ENCODE peak calls at places on chromosomes 2 and 18, in seven cellular contexts. D is SK-N-SH, T is HepG2, X is HCT116, F is K562, Y is H1, Q is GM12878. V is an unnamed sample.

GRCh38 chr2:80392446-80392845 is 87.9 kb upstream of the LRRTM1 start:
- DNase-seq in Y (no peak), T (no peak), Q (no peak), D (no peak), X (no peak), F (no peak), V (no peak)

GRCh38 chr2:188333751-188334524 is 42.3 kb downstream of the GULP1 start:
- DNase-seq in Y (no peak), D (no peak), X (no peak), F (no peak), T (no peak), Q (no peak), V (no peak)

GRCh38 chr2:103788875-103789715 is 1027.3 kb downstream of the TMEM182 start:
- DNase-seq in Q (no peak), D (no peak), X (no peak), T (peak; percentile 4), F (no peak), Y (no peak), V (no peak)

GRCh38 chr2:102520801-102521200 is 47.8 kb downstream of the SLC9A4 start:
- DNase-seq in Q (no peak), D (no peak), Y (no peak), X (no peak), T (peak; percentile 35), F (no peak), V (no peak)

GRCh38 chr18:60892855-60893254 is 440.4 kb upstream of the CDH20 start:
- DNase-seq in Q (no peak), X (peak; percentile 41), T (peak; percentile 45), F (no peak), D (no peak), Y (no peak), V (no peak)

GRCh38 chr2:208657468-208657867 is 250.9 kb downstream of the PTH2R start:
- DNase-seq in Y (no peak), X (peak; percentile 23), D (peak; percentile 0), T (no peak), F (no peak), Q (no peak), V (peak; percentile 13)

GRCh38 chr2:154243685-154244084 is 372.0 kb downstream of the GALNT13 start:
- DNase-seq in Q (no peak), F (no peak), T (no peak), D (peak; percentile 3), X (no peak), Y (no peak), V (no peak)

GRCh38 chr18:57737661-57738060 is 65.5 kb downstream of the ATP8B1 start:
- DNase-seq in T (peak; percentile 83), Q (no peak), X (no peak), D (no peak), F (no peak), Y (no peak), V (no peak)

GRCh38 chr2:160269803-160270570 is 69.9 kb upstream of the ITGB6 start:
- DNase-seq in X (peak; percentile 31), D (peak; percentile 76), Y (peak; percentile 85), F (peak; percentile 69), T (peak; percentile 77), Q (peak; percentile 11), V (no peak)

GRCh38 chr2:30705711-30706533 is 101.3 kb downstream of the CAPN13 start:
- DNase-seq in Q (no peak), T (no peak), Y (peak; percentile 30), F (no peak), X (no peak), D (no peak), V (no peak)

GRCh38 chr2:20419007-20419576 is 27.8 kb upstream of the RHOB start:
- DNase-seq in T (peak; percentile 65), D (no peak), X (no peak), Q (no peak), Y (no peak), F (no peak), V (no peak)

GRCh38 chr18:11392292-11392691 is 217.1 kb upstream of the SLC35G4 start:
- DNase-seq in Q (no peak), D (no peak), X (peak; percentile 43), F (peak; percentile 45), Y (peak; percentile 53), T (no peak), V (no peak)

GRCh38 chr18:76564117-76564516 is 69.1 kb upstream of the ZNF516 start:
- DNase-seq in T (no peak), X (peak; percentile 62), D (no peak), F (no peak), Q (no peak), Y (peak; percentile 4), V (no peak)

GRCh38 chr2:39546937-39547336 is 109.9 kb upstream of the MAP4K3 start:
- DNase-seq in F (no peak), D (no peak), Q (no peak), Y (no peak), T (peak; percentile 70), X (no peak), V (no peak)

GRCh38 chr18:23143059-23143831 is 8.0 kb downstream of the CABLES1 start:
- DNase-seq in T (no peak), X (peak; percentile 54), Q (no peak), F (no peak), Y (no peak), D (no peak), V (no peak)

GRCh38 chr2:425947-426346 is 138.1 kb upstream of the ALKAL2 start:
- DNase-seq in F (no peak), D (no peak), Q (no peak), Y (no peak), T (no peak), X (no peak), V (no peak)

DNA sequence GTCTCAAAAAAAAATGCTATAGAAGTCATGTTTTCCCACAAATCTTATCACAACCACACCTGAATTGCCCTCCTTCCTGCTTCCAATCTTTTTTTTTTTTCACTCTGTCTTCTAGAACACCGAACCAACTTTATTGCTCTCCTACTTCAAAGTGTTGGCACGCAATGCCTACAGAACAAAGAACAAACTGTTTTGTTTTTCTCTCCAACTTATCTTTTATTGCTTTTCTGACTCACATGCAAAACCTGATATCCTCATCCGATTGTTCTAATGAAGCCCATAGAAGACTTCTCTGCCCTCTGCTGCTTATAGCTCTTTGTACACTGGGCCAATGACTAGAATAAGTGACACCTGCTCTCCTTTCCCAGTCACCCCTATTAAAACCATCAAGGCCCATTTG is 602.8 kb downstream of the EPHA4 start:
- DNase-seq in T (no peak), Y (no peak), F (no peak), Q (no peak), D (no peak), X (no peak), V (no peak)
- TF ChIP-seq JUND in T (no peak), Y (no peak), F (no peak), Q (no peak), D (no peak), X (no peak), V (no peak)

GRCh38 chr18:49020621-49021021 is 69.9 kb upstream of the SMAD7 start:
- DNase-seq in T (no peak), F (no peak), Y (peak; percentile 43), X (no peak), D (no peak), Q (no peak), V (no peak)
- TF ChIP-seq JUND in T (no peak), F (no peak), Y (no peak), X (no peak), D (no peak), Q (no peak), V (no peak)

GRCh38 chr18:13414102-13414501 is 195.5 kb downstream of the LDLRAD4 start:
- DNase-seq in F (no peak), Y (no peak), T (no peak), D (no peak), Q (no peak), X (no peak), V (no peak)

GRCh38 chr18:13416848-13417247 is 198.3 kb downstream of the LDLRAD4 start:
- DNase-seq in T (peak; percentile 14), Q (no peak), F (no peak), X (no peak), D (no peak), Y (no peak), V (no peak)

GRCh38 chr18:13414542-13414941 is 196.0 kb downstream of the LDLRAD4 start:
- DNase-seq in F (no peak), Y (no peak), D (no peak), Q (no peak), T (no peak), X (no peak), V (no peak)

GRCh38 chr18:13416208-13416607 is 197.6 kb downstream of the LDLRAD4 start:
- DNase-seq in Q (no peak), T (no peak), F (no peak), Y (no peak), D (no peak), X (no peak), V (no peak)

DNA sequence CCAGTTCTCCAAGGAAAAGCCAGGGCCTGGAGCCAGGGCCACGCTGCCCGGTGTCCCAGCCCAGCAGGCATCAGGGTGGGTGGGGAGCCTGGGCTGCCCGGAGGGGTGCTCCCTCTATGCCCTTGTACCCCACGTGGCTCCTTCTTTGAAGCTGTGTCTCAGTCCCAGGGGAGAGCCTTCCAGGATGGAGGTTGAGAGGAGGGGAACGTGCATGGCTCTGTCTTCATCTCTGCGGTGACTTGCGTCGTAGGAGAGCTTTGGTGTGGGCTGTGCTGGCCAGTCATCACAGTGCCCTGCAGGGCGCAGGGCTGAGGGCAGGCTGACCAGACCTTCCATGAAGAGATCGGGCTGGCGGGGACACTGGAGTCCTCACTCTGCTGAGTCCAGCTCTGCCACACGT is 197.2 kb downstream of the LDLRAD4 start:
- DNase-seq in D (no peak), Q (no peak), Y (no peak), X (no peak), T (no peak), F (no peak), V (no peak)
- TF ChIP-seq JUND in D (no peak), Q (no peak), Y (no peak), X (no peak), T (no peak), F (no peak), V (no peak)

GRCh38 chr2:46870051-46870839 is 45.4 kb downstream of the MCFD2 start:
- DNase-seq in Q (no peak), F (no peak), Y (no peak), X (no peak), T (no peak), D (no peak), V (no peak)
- TF ChIP-seq JUND in Q (no peak), F (no peak), Y (no peak), X (no peak), T (no peak), D (no peak), V (no peak)

DNA sequence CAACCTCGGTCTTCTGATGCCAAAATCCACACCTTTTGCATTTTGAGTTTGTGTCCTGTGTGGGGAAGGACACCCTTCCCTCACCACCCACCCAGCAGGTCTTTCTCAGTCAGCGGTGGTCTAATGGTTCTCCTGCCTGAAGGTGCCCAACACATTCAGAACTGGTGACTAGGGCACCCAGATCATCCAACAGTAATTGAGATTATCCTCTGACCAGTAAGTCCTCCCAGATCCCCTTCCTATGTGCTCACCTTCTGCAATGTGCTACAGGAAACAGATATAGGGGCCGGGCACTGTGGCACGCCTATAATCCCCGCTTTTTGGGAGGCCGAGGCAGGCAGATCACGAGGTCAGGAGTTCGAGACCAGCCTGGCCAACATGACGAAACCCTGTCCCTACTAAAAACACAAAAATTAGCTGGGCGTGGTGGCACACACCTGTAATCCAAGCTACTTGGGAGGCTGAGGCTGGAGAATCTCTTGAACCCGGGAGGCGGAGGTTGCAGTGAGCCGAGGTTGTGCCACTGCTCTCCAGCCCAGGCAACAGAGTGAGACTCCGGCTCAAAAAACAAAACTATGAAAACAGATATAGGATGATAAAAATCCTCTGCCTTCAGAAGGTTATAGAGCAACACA is 56.2 kb downstream of the REEP1 start:
- DNase-seq in F (no peak), Q (no peak), D (no peak), X (no peak), Y (peak; percentile 4), T (no peak), V (no peak)
- TF ChIP-seq JUND in F (no peak), Q (no peak), D (no peak), X (no peak), Y (no peak), T (no peak), V (no peak)

V was measured in T47D.